ENCODE peak calls at places on chromosomes 5 and 9, in eight cellular contexts. One of them, this sample, is unnamed. For H3K9me2, the result is how much of the 10 kb centered on the place peaks cover.

GRCh38 chr9:81459591-81459990 is 229.8 kb downstream of the TLE1 start:
- DNase-seq in GM23248: no peak
- DNase-seq in HCT116: no peak
- DNase-seq in MM.1S: no peak
- DNase-seq in OCI-LY7: no peak
- DNase-seq in Karpas-422: no peak
- DNase-seq in SK-N-SH: no peak
- DNase-seq in GM23338: no peak
- DNase-seq in this sample: no peak

GRCh38 chr5:138037907-138038633 is 5.2 kb upstream of the FAM13B start:
- DNase-seq in GM23248: no peak
- DNase-seq in HCT116: no peak
- DNase-seq in MM.1S: no peak
- DNase-seq in OCI-LY7: no peak
- DNase-seq in Karpas-422: no peak
- DNase-seq in SK-N-SH: no peak
- DNase-seq in GM23338: no peak
- DNase-seq in this sample: no peak

GRCh38 chr5:132023258-132024116 is 12.0 kb upstream of the ACSL6 start:
- DNase-seq in GM23248: no peak
- DNase-seq in HCT116: no peak
- DNase-seq in MM.1S: no peak
- DNase-seq in OCI-LY7: no peak
- DNase-seq in Karpas-422: no peak
- DNase-seq in SK-N-SH: no peak
- DNase-seq in GM23338: no peak
- DNase-seq in this sample: no peak

GRCh38 chr5:136228358-136228757 is 35.4 kb upstream of the SMIM32 start:
- DNase-seq in GM23248: no peak
- DNase-seq in HCT116: no peak
- DNase-seq in MM.1S: no peak
- DNase-seq in OCI-LY7: no peak
- DNase-seq in Karpas-422: no peak
- DNase-seq in SK-N-SH: no peak
- DNase-seq in GM23338: no peak
- DNase-seq in this sample: no peak

GRCh38 chr5:171092194-171092593 is 216.9 kb upstream of the TLX3 start:
- DNase-seq in GM23248: peak
- DNase-seq in HCT116: peak
- DNase-seq in MM.1S: no peak
- DNase-seq in OCI-LY7: no peak
- DNase-seq in Karpas-422: no peak
- DNase-seq in SK-N-SH: no peak
- DNase-seq in GM23338: no peak
- DNase-seq in this sample: no peak

GRCh38 chr9:108552459-108553040 is 303.2 kb downstream of the ACTL7B start:
- DNase-seq in GM23248: no peak
- DNase-seq in HCT116: peak
- DNase-seq in MM.1S: no peak
- DNase-seq in OCI-LY7: no peak
- DNase-seq in Karpas-422: no peak
- DNase-seq in SK-N-SH: no peak
- DNase-seq in GM23338: no peak
- DNase-seq in this sample: peak

GRCh38 chr5:130032807-130033206 is 128.5 kb downstream of the CHSY3 start:
- DNase-seq in GM23248: no peak
- DNase-seq in HCT116: no peak
- DNase-seq in MM.1S: no peak
- DNase-seq in OCI-LY7: no peak
- DNase-seq in Karpas-422: no peak
- DNase-seq in SK-N-SH: no peak
- DNase-seq in GM23338: no peak
- DNase-seq in this sample: no peak

GRCh38 chr5:68465133-68465532 is 249.6 kb downstream of the PIK3R1 start:
- DNase-seq in GM23248: no peak
- DNase-seq in HCT116: no peak
- DNase-seq in MM.1S: no peak
- DNase-seq in OCI-LY7: no peak
- DNase-seq in Karpas-422: no peak
- DNase-seq in SK-N-SH: no peak
- DNase-seq in GM23338: no peak
- DNase-seq in this sample: no peak

GRCh38 chr9:116027096-116027495 is 126.5 kb upstream of the PAPPA start:
- DNase-seq in GM23248: peak
- DNase-seq in HCT116: no peak
- DNase-seq in MM.1S: no peak
- DNase-seq in OCI-LY7: no peak
- DNase-seq in Karpas-422: no peak
- DNase-seq in SK-N-SH: no peak
- DNase-seq in GM23338: peak
- DNase-seq in this sample: no peak

GRCh38 chr9:7653262-7653661 is 146.3 kb downstream of the DMAC1 start:
- DNase-seq in GM23248: no peak
- DNase-seq in HCT116: no peak
- DNase-seq in MM.1S: no peak
- DNase-seq in OCI-LY7: no peak
- DNase-seq in Karpas-422: no peak
- DNase-seq in SK-N-SH: no peak
- DNase-seq in GM23338: no peak
- DNase-seq in this sample: no peak

GRCh38 chr5:61162832-61163567 is 732 bp upstream of the SMIM15 start:
- DNase-seq in GM23248: peak
- DNase-seq in HCT116: no peak
- DNase-seq in MM.1S: no peak
- DNase-seq in OCI-LY7: no peak
- DNase-seq in Karpas-422: no peak
- DNase-seq in SK-N-SH: peak
- DNase-seq in GM23338: peak
- DNase-seq in this sample: peak

GRCh38 chr5:73764996-73765395 is 139.0 kb downstream of the ARHGEF28 start:
- DNase-seq in GM23248: no peak
- DNase-seq in HCT116: no peak
- DNase-seq in MM.1S: no peak
- DNase-seq in OCI-LY7: no peak
- DNase-seq in Karpas-422: no peak
- DNase-seq in SK-N-SH: no peak
- DNase-seq in GM23338: no peak
- DNase-seq in this sample: no peak

GRCh38 chr5:159905496-159905895 is 10.8 kb upstream of the ADRA1B start:
- DNase-seq in GM23248: peak
- DNase-seq in HCT116: peak
- DNase-seq in MM.1S: peak
- DNase-seq in OCI-LY7: no peak
- DNase-seq in Karpas-422: no peak
- DNase-seq in SK-N-SH: no peak
- DNase-seq in GM23338: no peak
- DNase-seq in this sample: peak

GRCh38 chr5:11182441-11183080 is 421.5 kb upstream of the DAP start:
- DNase-seq in GM23248: peak
- DNase-seq in HCT116: peak
- DNase-seq in MM.1S: peak
- DNase-seq in OCI-LY7: peak
- DNase-seq in Karpas-422: peak
- DNase-seq in SK-N-SH: peak
- DNase-seq in GM23338: peak
- DNase-seq in this sample: peak

GRCh38 chr5:170809551-170809950 is 26.0 kb downstream of the GABRP start:
- DNase-seq in GM23248: peak
- DNase-seq in HCT116: peak
- DNase-seq in MM.1S: peak
- DNase-seq in OCI-LY7: no peak
- DNase-seq in Karpas-422: peak
- DNase-seq in SK-N-SH: peak
- DNase-seq in GM23338: peak
- DNase-seq in this sample: peak

GRCh38 chr9:33159760-33160127 is 7.4 kb downstream of the B4GALT1 start:
- DNase-seq in GM23248: peak
- DNase-seq in HCT116: no peak
- DNase-seq in MM.1S: peak
- DNase-seq in OCI-LY7: peak
- DNase-seq in Karpas-422: no peak
- DNase-seq in SK-N-SH: peak
- DNase-seq in GM23338: no peak
- DNase-seq in this sample: peak

GRCh38 chr9:34398875-34399274 is 22.2 kb upstream of the MYORG start:
- DNase-seq in GM23248: no peak
- DNase-seq in HCT116: no peak
- DNase-seq in MM.1S: no peak
- DNase-seq in OCI-LY7: no peak
- DNase-seq in Karpas-422: no peak
- DNase-seq in SK-N-SH: no peak
- DNase-seq in GM23338: no peak
- DNase-seq in this sample: no peak

GRCh38 chr9:112323378-112323854 is 10.0 kb downstream of the PTBP3 start:
- DNase-seq in GM23248: no peak
- DNase-seq in HCT116: no peak
- DNase-seq in MM.1S: no peak
- DNase-seq in OCI-LY7: no peak
- DNase-seq in Karpas-422: no peak
- DNase-seq in SK-N-SH: no peak
- DNase-seq in GM23338: no peak
- DNase-seq in this sample: no peak
- H3K9me2 ChIP-seq in GM23248: under half
- H3K9me2 ChIP-seq in HCT116: under half
- H3K9me2 ChIP-seq in MM.1S: under half
- H3K9me2 ChIP-seq in OCI-LY7: under half
- H3K9me2 ChIP-seq in Karpas-422: under half
- H3K9me2 ChIP-seq in SK-N-SH: under half
- H3K9me2 ChIP-seq in GM23338: under half
- H3K9me2 ChIP-seq in this sample: under half

GRCh38 chr9:122116040-122116439 is 22.9 kb upstream of the TTLL11 start:
- DNase-seq in GM23248: no peak
- DNase-seq in HCT116: no peak
- DNase-seq in MM.1S: no peak
- DNase-seq in OCI-LY7: no peak
- DNase-seq in Karpas-422: no peak
- DNase-seq in SK-N-SH: no peak
- DNase-seq in GM23338: peak
- DNase-seq in this sample: no peak

GRCh38 chr9:122112238-122112637 is 19.1 kb upstream of the TTLL11 start:
- DNase-seq in GM23248: no peak
- DNase-seq in HCT116: no peak
- DNase-seq in MM.1S: no peak
- DNase-seq in OCI-LY7: no peak
- DNase-seq in Karpas-422: no peak
- DNase-seq in SK-N-SH: no peak
- DNase-seq in GM23338: no peak
- DNase-seq in this sample: no peak

GRCh38 chr9:122115176-122116035 is 22.3 kb upstream of the TTLL11 start:
- DNase-seq in GM23248: no peak
- DNase-seq in HCT116: no peak
- DNase-seq in MM.1S: no peak
- DNase-seq in OCI-LY7: no peak
- DNase-seq in Karpas-422: no peak
- DNase-seq in SK-N-SH: no peak
- DNase-seq in GM23338: no peak
- DNase-seq in this sample: no peak

GRCh38 chr9:122111413-122112085 is 18.4 kb upstream of the TTLL11 start:
- DNase-seq in GM23248: no peak
- DNase-seq in HCT116: no peak
- DNase-seq in MM.1S: no peak
- DNase-seq in OCI-LY7: no peak
- DNase-seq in Karpas-422: no peak
- DNase-seq in SK-N-SH: peak
- DNase-seq in GM23338: no peak
- DNase-seq in this sample: no peak

DNA sequence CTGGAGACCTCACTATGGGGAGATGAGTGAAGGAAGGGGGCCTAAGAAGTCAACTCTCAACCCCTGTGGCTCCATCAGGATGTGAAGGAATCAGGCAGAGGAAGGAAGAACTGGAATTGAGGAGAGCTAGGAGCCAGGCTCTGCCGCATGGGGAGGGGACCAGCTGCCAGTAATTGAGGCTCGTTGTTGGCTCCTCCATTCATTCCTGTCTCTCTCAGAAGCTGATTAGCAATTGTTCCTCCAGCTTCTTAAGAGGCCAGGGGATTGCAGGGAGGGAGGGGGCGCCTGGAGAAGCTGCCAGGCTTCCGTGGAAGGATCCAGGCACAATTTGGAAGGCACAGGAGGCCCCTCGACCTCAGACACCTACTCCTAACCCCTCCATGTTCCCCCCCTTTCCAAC is 20.5 kb upstream of the TTLL11 start:
- DNase-seq in GM23248: no peak
- DNase-seq in HCT116: no peak
- DNase-seq in MM.1S: no peak
- DNase-seq in OCI-LY7: no peak
- DNase-seq in Karpas-422: no peak
- DNase-seq in SK-N-SH: peak
- DNase-seq in GM23338: no peak
- DNase-seq in this sample: no peak
- H3K9me2 ChIP-seq in GM23248: under half
- H3K9me2 ChIP-seq in HCT116: under half
- H3K9me2 ChIP-seq in MM.1S: under half
- H3K9me2 ChIP-seq in OCI-LY7: under half
- H3K9me2 ChIP-seq in Karpas-422: under half
- H3K9me2 ChIP-seq in SK-N-SH: under half
- H3K9me2 ChIP-seq in GM23338: under half
- H3K9me2 ChIP-seq in this sample: under half

GRCh38 chr9:133140174-133140505 is 19.1 kb upstream of the RALGDS start:
- DNase-seq in GM23248: no peak
- DNase-seq in HCT116: no peak
- DNase-seq in MM.1S: no peak
- DNase-seq in OCI-LY7: no peak
- DNase-seq in Karpas-422: no peak
- DNase-seq in SK-N-SH: no peak
- DNase-seq in GM23338: no peak
- DNase-seq in this sample: no peak
- H3K9me2 ChIP-seq in GM23248: under half
- H3K9me2 ChIP-seq in HCT116: under half
- H3K9me2 ChIP-seq in MM.1S: under half
- H3K9me2 ChIP-seq in OCI-LY7: under half
- H3K9me2 ChIP-seq in Karpas-422: under half
- H3K9me2 ChIP-seq in SK-N-SH: under half
- H3K9me2 ChIP-seq in GM23338: under half
- H3K9me2 ChIP-seq in this sample: under half

DNA sequence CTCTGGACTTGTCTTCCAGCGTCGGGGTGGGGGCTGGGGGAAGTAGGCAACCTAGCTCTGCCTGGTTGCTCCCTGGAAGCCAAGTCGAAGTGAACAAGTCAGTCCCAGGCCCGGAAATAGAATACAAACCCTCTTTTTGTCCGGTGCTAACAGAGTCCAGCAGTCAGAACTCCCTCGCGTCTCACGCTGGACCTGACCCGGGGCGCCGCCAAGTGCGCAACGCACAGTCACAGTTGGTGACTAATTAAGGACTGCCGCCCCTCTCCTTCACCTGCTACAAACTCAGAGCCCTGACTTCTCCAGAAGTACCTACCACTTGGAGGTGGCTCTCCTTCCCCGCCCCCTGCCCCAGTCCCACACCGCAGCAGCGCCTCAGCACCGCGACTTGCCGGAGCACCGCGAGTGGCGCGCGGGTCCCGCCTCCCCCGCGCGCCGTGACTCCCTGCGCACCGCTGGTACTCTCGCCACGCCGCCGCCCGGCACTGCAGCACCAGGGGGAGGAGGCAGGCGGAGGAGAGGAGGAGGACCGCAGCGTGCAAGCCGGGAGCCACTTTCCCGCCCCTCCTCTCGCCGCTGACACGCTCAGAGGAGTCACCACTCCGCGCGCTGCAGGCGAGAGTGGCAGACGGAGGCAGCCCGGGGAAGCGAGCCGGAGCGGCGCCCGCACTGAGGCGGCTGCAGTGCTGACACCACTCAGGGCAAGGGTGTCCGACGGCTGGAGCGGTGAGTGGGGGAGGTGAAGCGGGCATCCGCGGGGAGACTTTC is at the start of gene SV2C:
- DNase-seq in GM23248: peak
- DNase-seq in HCT116: no peak
- DNase-seq in MM.1S: peak
- DNase-seq in OCI-LY7: no peak
- DNase-seq in Karpas-422: no peak
- DNase-seq in SK-N-SH: peak
- DNase-seq in GM23338: peak
- DNase-seq in this sample: no peak
- H3K9me2 ChIP-seq in GM23248: under half
- H3K9me2 ChIP-seq in HCT116: under half
- H3K9me2 ChIP-seq in MM.1S: under half
- H3K9me2 ChIP-seq in OCI-LY7: under half
- H3K9me2 ChIP-seq in Karpas-422: under half
- H3K9me2 ChIP-seq in SK-N-SH: under half
- H3K9me2 ChIP-seq in GM23338: under half
- H3K9me2 ChIP-seq in this sample: under half